ENCODE peak calls at places on chromosome 4, in six cellular contexts. One of them, this sample, is unnamed.

GRCh38 chr4:151788021-151788420 is 27.2 kb upstream of the GATB start:
- DNase-seq in transverse colon: no peak
- DNase-seq in IMR-90: no peak
- DNase-seq in A549: no peak
- DNase-seq in uterus: no peak
- DNase-seq in GM12878: no peak
- DNase-seq in this sample: no peak

GRCh38 chr4:102246416-102246815 is 98.9 kb downstream of the SLC39A8 start:
- DNase-seq in transverse colon: no peak
- DNase-seq in IMR-90: no peak
- DNase-seq in A549: no peak
- DNase-seq in uterus: no peak
- DNase-seq in GM12878: no peak
- DNase-seq in this sample: no peak

GRCh38 chr4:17029964-17030363 is 131.5 kb upstream of the LDB2 start:
- DNase-seq in transverse colon: no peak
- DNase-seq in IMR-90: no peak
- DNase-seq in A549: no peak
- DNase-seq in uterus: no peak
- DNase-seq in GM12878: no peak
- DNase-seq in this sample: no peak

GRCh38 chr4:80186666-80187065 is 10.6 kb upstream of the PRDM8 start:
- DNase-seq in transverse colon: no peak
- DNase-seq in IMR-90: no peak
- DNase-seq in A549: no peak
- DNase-seq in uterus: no peak
- DNase-seq in GM12878: no peak
- DNase-seq in this sample: no peak

GRCh38 chr4:142126890-142127497 is 490.6 kb downstream of the IL15 start:
- DNase-seq in transverse colon: peak; percentile 58
- DNase-seq in IMR-90: peak; percentile 80
- DNase-seq in A549: peak; percentile 76
- DNase-seq in uterus: peak; percentile 61
- DNase-seq in GM12878: peak; percentile 13
- DNase-seq in this sample: peak; percentile 61

GRCh38 chr4:27702710-27703431 is 842.2 kb downstream of the STIM2 start:
- DNase-seq in transverse colon: no peak
- DNase-seq in IMR-90: peak; percentile 1
- DNase-seq in A549: peak; percentile 10
- DNase-seq in uterus: no peak
- DNase-seq in GM12878: no peak
- DNase-seq in this sample: peak; percentile 16

GRCh38 chr4:2650276-2650675 is 105.9 kb downstream of the TNIP2 start:
- DNase-seq in transverse colon: no peak
- DNase-seq in IMR-90: no peak
- DNase-seq in A549: no peak
- DNase-seq in uterus: no peak
- DNase-seq in GM12878: no peak
- DNase-seq in this sample: no peak

GRCh38 chr4:110533590-110533910 is 57.6 kb downstream of the ENPEP start:
- DNase-seq in transverse colon: no peak
- DNase-seq in IMR-90: peak; percentile 1
- DNase-seq in A549: no peak
- DNase-seq in uterus: no peak
- DNase-seq in GM12878: no peak
- DNase-seq in this sample: no peak

GRCh38 chr4:150722908-150723362 is 141.0 kb downstream of the MAB21L2 start:
- DNase-seq in transverse colon: peak; percentile 92
- DNase-seq in IMR-90: no peak
- DNase-seq in A549: peak; percentile 40
- DNase-seq in uterus: peak; percentile 51
- DNase-seq in GM12878: no peak
- DNase-seq in this sample: no peak

GRCh38 chr4:56727150-56727549 is 46.1 kb upstream of the HOPX start:
- DNase-seq in transverse colon: no peak
- DNase-seq in IMR-90: peak; percentile 32
- DNase-seq in A549: no peak
- DNase-seq in uterus: no peak
- DNase-seq in GM12878: no peak
- DNase-seq in this sample: no peak

GRCh38 chr4:53917719-53918118 is 146.7 kb downstream of the CHIC2 start:
- DNase-seq in transverse colon: no peak
- DNase-seq in IMR-90: peak; percentile 46
- DNase-seq in A549: no peak
- DNase-seq in uterus: no peak
- DNase-seq in GM12878: no peak
- DNase-seq in this sample: no peak

GRCh38 chr4:20618010-20618409 is 82.2 kb upstream of the PACRGL start:
- DNase-seq in transverse colon: peak; percentile 45
- DNase-seq in IMR-90: no peak
- DNase-seq in A549: no peak
- DNase-seq in uterus: peak; percentile 37
- DNase-seq in GM12878: no peak
- DNase-seq in this sample: no peak

GRCh38 chr4:57044996-57045395 is 65.2 kb downstream of the IGFBP7 start:
- DNase-seq in transverse colon: no peak
- DNase-seq in IMR-90: peak; percentile 70
- DNase-seq in A549: no peak
- DNase-seq in uterus: no peak
- DNase-seq in GM12878: no peak
- DNase-seq in this sample: no peak

GRCh38 chr4:665381-665750 is 8.7 kb downstream of the ATP5ME start:
- DNase-seq in transverse colon: peak; percentile 5
- DNase-seq in IMR-90: no peak
- DNase-seq in A549: no peak
- DNase-seq in uterus: no peak
- DNase-seq in GM12878: no peak
- DNase-seq in this sample: no peak

GRCh38 chr4:122668241-122668640 is 47.4 kb upstream of the IL21 start:
- DNase-seq in transverse colon: no peak
- DNase-seq in IMR-90: peak; percentile 88
- DNase-seq in A549: no peak
- DNase-seq in uterus: no peak
- DNase-seq in GM12878: no peak
- DNase-seq in this sample: no peak

GRCh38 chr4:56465599-56466295 is 1.7 kb upstream of the SRP72 start:
- DNase-seq in transverse colon: no peak
- DNase-seq in IMR-90: peak; percentile 48
- DNase-seq in A549: no peak
- DNase-seq in uterus: no peak
- DNase-seq in GM12878: no peak
- DNase-seq in this sample: no peak

GRCh38 chr4:109985993-109986640 is 73.4 kb downstream of the EGF start:
- DNase-seq in transverse colon: no peak
- DNase-seq in IMR-90: no peak
- DNase-seq in A549: no peak
- DNase-seq in uterus: no peak
- DNase-seq in GM12878: no peak
- DNase-seq in this sample: no peak

GRCh38 chr4:16752150-16752549 is 146.3 kb downstream of the LDB2 start:
- DNase-seq in transverse colon: no peak
- DNase-seq in IMR-90: peak; percentile 25
- DNase-seq in A549: no peak
- DNase-seq in uterus: no peak
- DNase-seq in GM12878: no peak
- DNase-seq in this sample: no peak

GRCh38 chr4:145541266-145541770 is 59.7 kb downstream of the SMAD1 start:
- DNase-seq in transverse colon: no peak
- DNase-seq in IMR-90: no peak
- DNase-seq in A549: no peak
- DNase-seq in uterus: no peak
- DNase-seq in GM12878: no peak
- DNase-seq in this sample: no peak

GRCh38 chr4:145552181-145552822 is 66.9 kb upstream of the MMAA start:
- DNase-seq in transverse colon: no peak
- DNase-seq in IMR-90: no peak
- DNase-seq in A549: no peak
- DNase-seq in uterus: no peak
- DNase-seq in GM12878: peak; percentile 23
- DNase-seq in this sample: no peak

GRCh38 chr4:145545538-145546224 is 64.0 kb downstream of the SMAD1 start:
- DNase-seq in transverse colon: peak; percentile 19
- DNase-seq in IMR-90: peak; percentile 98
- DNase-seq in A549: peak; percentile 55
- DNase-seq in uterus: peak; percentile 58
- DNase-seq in GM12878: no peak
- DNase-seq in this sample: no peak

GRCh38 chr4:145544998-145545397 is 63.3 kb downstream of the SMAD1 start:
- DNase-seq in transverse colon: no peak
- DNase-seq in IMR-90: no peak
- DNase-seq in A549: no peak
- DNase-seq in uterus: no peak
- DNase-seq in GM12878: no peak
- DNase-seq in this sample: no peak

DNA sequence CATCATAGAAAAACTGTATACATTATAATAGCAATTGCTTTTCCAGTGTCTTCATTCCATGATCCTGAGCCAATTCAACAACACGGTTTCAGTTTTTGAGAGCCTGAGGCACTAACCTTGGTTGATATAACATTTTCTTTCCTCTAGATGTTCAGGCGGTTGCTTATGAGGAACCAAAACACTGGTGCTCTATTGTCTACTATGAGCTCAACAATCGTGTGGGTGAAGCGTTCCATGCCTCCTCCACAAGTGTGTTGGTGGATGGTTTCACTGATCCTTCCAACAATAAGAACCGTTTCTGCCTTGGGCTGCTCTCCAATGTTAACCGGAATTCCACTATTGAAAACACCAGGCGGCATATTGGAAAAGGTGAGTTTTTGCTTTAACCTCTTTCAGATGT is 64.9 kb downstream of the SMAD1 start:
- DNase-seq in transverse colon: no peak
- DNase-seq in IMR-90: no peak
- DNase-seq in A549: no peak
- DNase-seq in uterus: no peak
- DNase-seq in GM12878: no peak
- DNase-seq in this sample: no peak
- TF ChIP-seq POLR2A in transverse colon: no peak
- TF ChIP-seq POLR2A in IMR-90: no peak
- TF ChIP-seq POLR2A in A549: no peak
- TF ChIP-seq POLR2A in uterus: no peak
- TF ChIP-seq POLR2A in GM12878: no peak
- TF ChIP-seq POLR2A in this sample: no peak

GRCh38 chr4:44727471-44727870 is 1.1 kb upstream of the GNPDA2 start:
- DNase-seq in transverse colon: no peak
- DNase-seq in IMR-90: no peak
- DNase-seq in A549: no peak
- DNase-seq in uterus: no peak
- DNase-seq in GM12878: no peak
- DNase-seq in this sample: no peak

GRCh38 chr4:44722001-44722400 is 4.4 kb downstream of the GNPDA2 start:
- DNase-seq in transverse colon: no peak
- DNase-seq in IMR-90: no peak
- DNase-seq in A549: no peak
- DNase-seq in uterus: no peak
- DNase-seq in GM12878: no peak
- DNase-seq in this sample: no peak

GRCh38 chr4:44725166-44725565 is 1.2 kb downstream of the GNPDA2 start:
- DNase-seq in transverse colon: no peak
- DNase-seq in IMR-90: peak; percentile 5
- DNase-seq in A549: no peak
- DNase-seq in uterus: no peak
- DNase-seq in GM12878: no peak
- DNase-seq in this sample: no peak

DNA sequence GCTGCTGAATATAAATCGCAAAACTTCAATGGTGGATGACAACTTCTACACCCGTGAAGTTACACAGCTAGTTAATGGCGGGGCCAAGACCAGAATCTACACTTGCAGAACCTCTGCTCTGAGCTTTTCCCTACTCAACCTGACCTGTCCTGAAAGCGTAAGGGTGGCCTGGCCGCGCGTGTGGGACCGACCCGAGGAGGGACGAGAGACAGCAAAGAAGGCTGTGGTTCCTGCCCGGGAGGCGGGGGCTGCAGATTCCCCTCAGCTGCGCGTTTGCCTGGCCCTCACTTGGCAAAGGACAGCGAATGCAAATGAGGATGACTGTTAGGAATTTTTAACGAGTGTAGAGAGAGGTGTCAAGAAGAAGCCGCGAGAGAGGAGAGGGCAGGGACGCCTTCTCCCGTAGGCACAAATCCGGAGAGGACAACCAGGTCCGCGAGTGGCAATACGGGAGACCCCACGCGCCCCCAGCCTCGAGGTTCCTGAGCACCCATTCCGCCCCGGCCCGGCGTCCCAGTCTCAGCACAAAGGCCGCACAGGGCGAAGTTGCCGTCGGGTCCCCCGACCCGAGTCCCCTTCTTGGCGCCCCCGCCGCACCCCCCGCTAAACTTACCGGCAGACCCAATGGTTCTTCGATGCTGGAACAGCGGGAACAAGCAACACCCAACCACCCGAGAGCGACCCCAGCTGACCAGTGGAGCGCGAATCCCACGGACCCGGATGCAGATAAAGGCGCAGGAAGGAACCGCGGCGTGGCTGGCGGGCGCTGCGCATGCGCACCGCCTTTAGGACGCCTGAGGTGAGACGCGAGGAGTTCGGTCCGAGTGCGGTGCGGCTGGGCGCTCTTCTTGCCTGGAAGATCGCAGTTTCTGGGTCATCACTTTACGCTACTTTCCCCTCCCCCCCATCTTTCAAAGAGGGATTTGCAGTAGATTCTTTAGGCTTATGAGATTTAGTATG is at the start of gene GNPDA2:
- DNase-seq in transverse colon: peak; percentile 90
- DNase-seq in IMR-90: peak; percentile 89
- DNase-seq in A549: peak; percentile 86
- DNase-seq in uterus: peak; percentile 91
- DNase-seq in GM12878: peak; percentile 50
- DNase-seq in this sample: peak; percentile 87
- TF ChIP-seq POLR2A in transverse colon: peak; percentile 39
- TF ChIP-seq POLR2A in IMR-90: no peak
- TF ChIP-seq POLR2A in A549: peak; percentile 83
- TF ChIP-seq POLR2A in uterus: peak; percentile 57
- TF ChIP-seq POLR2A in GM12878: peak; percentile 88
- TF ChIP-seq POLR2A in this sample: peak; percentile 44

DNA sequence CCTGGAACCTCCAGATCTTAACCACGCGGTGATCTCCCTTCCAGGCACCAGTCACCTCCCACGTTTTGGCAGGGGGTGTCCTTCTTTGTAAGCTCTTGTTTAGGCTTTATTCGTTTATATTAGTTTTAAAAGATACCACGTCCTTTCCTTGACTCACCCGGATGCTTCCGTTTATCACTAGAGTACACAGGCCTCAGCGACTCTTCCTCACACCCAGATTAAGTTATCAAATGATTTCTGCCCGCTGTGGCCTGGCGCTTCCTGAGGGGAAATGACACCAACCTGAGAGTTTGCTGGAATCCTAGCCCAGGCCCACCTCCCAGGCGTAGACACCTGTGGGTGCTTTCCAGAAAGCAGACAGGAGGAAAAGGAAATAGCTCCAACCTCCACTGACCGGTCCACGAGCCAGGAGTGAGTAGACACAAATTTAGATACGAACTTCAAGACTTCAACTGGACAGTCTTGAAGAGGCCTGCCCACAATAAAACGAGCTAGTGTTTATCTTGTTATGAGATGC is 756 bp upstream of the ADAMTS3 start:
- DNase-seq in transverse colon: no peak
- DNase-seq in IMR-90: peak; percentile 17
- DNase-seq in A549: no peak
- DNase-seq in uterus: peak; percentile 50
- DNase-seq in GM12878: no peak
- DNase-seq in this sample: no peak
- TF ChIP-seq POLR2A in transverse colon: no peak
- TF ChIP-seq POLR2A in IMR-90: no peak
- TF ChIP-seq POLR2A in A549: no peak
- TF ChIP-seq POLR2A in uterus: no peak
- TF ChIP-seq POLR2A in GM12878: no peak
- TF ChIP-seq POLR2A in this sample: no peak

GRCh38 chr4:141080668-141081067 is 52.6 kb downstream of the RNF150 start:
- DNase-seq in transverse colon: no peak
- DNase-seq in IMR-90: no peak
- DNase-seq in A549: no peak
- DNase-seq in uterus: no peak
- DNase-seq in GM12878: no peak
- DNase-seq in this sample: no peak
- TF ChIP-seq POLR2A in transverse colon: no peak
- TF ChIP-seq POLR2A in IMR-90: no peak
- TF ChIP-seq POLR2A in A549: no peak
- TF ChIP-seq POLR2A in uterus: no peak
- TF ChIP-seq POLR2A in GM12878: no peak
- TF ChIP-seq POLR2A in this sample: no peak

This sample was measured in NB4.